ENCODE peak calls at places on chromosomes 4 and X, in ten cellular contexts. One of them, this sample, is unnamed.
A peak's percentile ranks its signal among the peaks of the same experiment; 100 is the strongest.

GRCh38 chrX:11757729-11758399 is at the start of gene MSL3:
- DNase-seq in colonic mucosa: peak; percentile 34
- DNase-seq in cardiac muscle cell: peak; percentile 83
- DNase-seq in IMR-90: peak; percentile 61
- DNase-seq in A673: peak; percentile 50
- DNase-seq in brain microvascular endothelial cell: peak; percentile 29
- DNase-seq in NB4: peak; percentile 67
- DNase-seq in tibial artery: peak; percentile 79
- DNase-seq in HCT116: no peak
- DNase-seq in foreskin fibroblast: peak; percentile 84
- DNase-seq in this sample: peak; percentile 80

GRCh38 chr4:102449751-102450352 is 51.3 kb upstream of the NFKB1 start:
- DNase-seq in colonic mucosa: peak; percentile 63
- DNase-seq in NB4: peak; percentile 67
- DNase-seq in A673: peak; percentile 78
- DNase-seq in cardiac muscle cell: peak; percentile 75
- DNase-seq in foreskin fibroblast: peak; percentile 71
- DNase-seq in HCT116: peak; percentile 42
- DNase-seq in IMR-90: peak; percentile 64
- DNase-seq in tibial artery: no peak
- DNase-seq in brain microvascular endothelial cell: peak; percentile 68
- DNase-seq in this sample: peak; percentile 78

GRCh38 chrX:129979207-129979920 is 3.1 kb upstream of the BCORL1 start:
- DNase-seq in IMR-90: no peak
- DNase-seq in foreskin fibroblast: peak; percentile 45
- DNase-seq in A673: no peak
- DNase-seq in brain microvascular endothelial cell: no peak
- DNase-seq in HCT116: no peak
- DNase-seq in tibial artery: no peak
- DNase-seq in NB4: peak; percentile 30
- DNase-seq in colonic mucosa: peak; percentile 20
- DNase-seq in cardiac muscle cell: peak; percentile 15
- DNase-seq in this sample: no peak

GRCh38 chr4:5956285-5957021 is 61.8 kb downstream of the C4orf50 start:
- DNase-seq in colonic mucosa: no peak
- DNase-seq in NB4: no peak
- DNase-seq in HCT116: no peak
- DNase-seq in IMR-90: no peak
- DNase-seq in A673: peak; percentile 67
- DNase-seq in tibial artery: no peak
- DNase-seq in foreskin fibroblast: no peak
- DNase-seq in brain microvascular endothelial cell: no peak
- DNase-seq in cardiac muscle cell: no peak
- DNase-seq in this sample: peak; percentile 20

GRCh38 chr4:139844459-139845036 is 178.9 kb downstream of the MGST2 start:
- DNase-seq in colonic mucosa: no peak
- DNase-seq in cardiac muscle cell: no peak
- DNase-seq in foreskin fibroblast: peak; percentile 46
- DNase-seq in NB4: no peak
- DNase-seq in HCT116: no peak
- DNase-seq in brain microvascular endothelial cell: no peak
- DNase-seq in tibial artery: no peak
- DNase-seq in IMR-90: no peak
- DNase-seq in A673: no peak
- DNase-seq in this sample: no peak

GRCh38 chr4:142473218-142473959 is 372.7 kb downstream of the INPP4B start:
- DNase-seq in colonic mucosa: no peak
- DNase-seq in IMR-90: no peak
- DNase-seq in HCT116: no peak
- DNase-seq in NB4: no peak
- DNase-seq in brain microvascular endothelial cell: no peak
- DNase-seq in foreskin fibroblast: no peak
- DNase-seq in tibial artery: no peak
- DNase-seq in A673: peak; percentile 12
- DNase-seq in cardiac muscle cell: no peak
- DNase-seq in this sample: peak; percentile 3

GRCh38 chr4:15186149-15186548 is 183.9 kb downstream of the CPEB2 start:
- DNase-seq in foreskin fibroblast: no peak
- DNase-seq in colonic mucosa: no peak
- DNase-seq in cardiac muscle cell: peak; percentile 19
- DNase-seq in HCT116: no peak
- DNase-seq in A673: no peak
- DNase-seq in tibial artery: no peak
- DNase-seq in NB4: no peak
- DNase-seq in IMR-90: peak; percentile 15
- DNase-seq in brain microvascular endothelial cell: peak; percentile 96
- DNase-seq in this sample: no peak

GRCh38 chrX:8430444-8430843 is 34.2 kb upstream of the VCX3B start:
- DNase-seq in HCT116: no peak
- DNase-seq in foreskin fibroblast: no peak
- DNase-seq in tibial artery: no peak
- DNase-seq in cardiac muscle cell: no peak
- DNase-seq in brain microvascular endothelial cell: no peak
- DNase-seq in A673: no peak
- DNase-seq in NB4: no peak
- DNase-seq in colonic mucosa: no peak
- DNase-seq in IMR-90: no peak
- DNase-seq in this sample: no peak

GRCh38 chrX:30779453-30780030 is 109.5 kb downstream of the TAB3 start:
- DNase-seq in A673: no peak
- DNase-seq in IMR-90: no peak
- DNase-seq in tibial artery: no peak
- DNase-seq in foreskin fibroblast: no peak
- DNase-seq in brain microvascular endothelial cell: no peak
- DNase-seq in NB4: no peak
- DNase-seq in cardiac muscle cell: no peak
- DNase-seq in colonic mucosa: no peak
- DNase-seq in HCT116: no peak
- DNase-seq in this sample: no peak

GRCh38 chr4:38686682-38687081 is 22.7 kb downstream of the KLF3 start:
- DNase-seq in NB4: no peak
- DNase-seq in foreskin fibroblast: peak; percentile 76
- DNase-seq in cardiac muscle cell: no peak
- DNase-seq in A673: no peak
- DNase-seq in IMR-90: no peak
- DNase-seq in colonic mucosa: no peak
- DNase-seq in HCT116: no peak
- DNase-seq in tibial artery: no peak
- DNase-seq in brain microvascular endothelial cell: no peak
- DNase-seq in this sample: no peak

GRCh38 chr4:156606444-156607197 is 365.0 kb downstream of the PDGFC start:
- DNase-seq in cardiac muscle cell: no peak
- DNase-seq in brain microvascular endothelial cell: peak; percentile 74
- DNase-seq in IMR-90: peak; percentile 74
- DNase-seq in colonic mucosa: no peak
- DNase-seq in NB4: no peak
- DNase-seq in A673: no peak
- DNase-seq in HCT116: no peak
- DNase-seq in foreskin fibroblast: peak; percentile 24
- DNase-seq in tibial artery: no peak
- DNase-seq in this sample: no peak

GRCh38 chr4:88756149-88756548 is 58.5 kb upstream of the NAP1L5 start:
- DNase-seq in colonic mucosa: no peak
- DNase-seq in A673: no peak
- DNase-seq in brain microvascular endothelial cell: no peak
- DNase-seq in cardiac muscle cell: no peak
- DNase-seq in HCT116: no peak
- DNase-seq in IMR-90: no peak
- DNase-seq in tibial artery: no peak
- DNase-seq in foreskin fibroblast: no peak
- DNase-seq in NB4: peak; percentile 6
- DNase-seq in this sample: no peak

GRCh38 chr4:134089885-134090284 is 111.7 kb downstream of the PABPC4L start:
- DNase-seq in tibial artery: no peak
- DNase-seq in A673: no peak
- DNase-seq in IMR-90: no peak
- DNase-seq in NB4: no peak
- DNase-seq in colonic mucosa: no peak
- DNase-seq in cardiac muscle cell: no peak
- DNase-seq in HCT116: no peak
- DNase-seq in foreskin fibroblast: no peak
- DNase-seq in brain microvascular endothelial cell: no peak
- DNase-seq in this sample: no peak

GRCh38 chr4:151408380-151408629 is 671 bp upstream of the FHIP1A start:
- DNase-seq in HCT116: no peak
- DNase-seq in IMR-90: no peak
- DNase-seq in colonic mucosa: peak; percentile 26
- DNase-seq in foreskin fibroblast: no peak
- DNase-seq in NB4: no peak
- DNase-seq in A673: no peak
- DNase-seq in brain microvascular endothelial cell: no peak
- DNase-seq in cardiac muscle cell: no peak
- DNase-seq in tibial artery: no peak
- DNase-seq in this sample: no peak

GRCh38 chrX:105051364-105051763 is 169.1 kb downstream of the TEX13A start:
- DNase-seq in NB4: no peak
- DNase-seq in cardiac muscle cell: no peak
- DNase-seq in brain microvascular endothelial cell: no peak
- DNase-seq in foreskin fibroblast: no peak
- DNase-seq in colonic mucosa: no peak
- DNase-seq in tibial artery: no peak
- DNase-seq in HCT116: no peak
- DNase-seq in A673: no peak
- DNase-seq in IMR-90: no peak
- DNase-seq in this sample: no peak

GRCh38 chrX:66766318-66766717 is 127.4 kb upstream of the EDA2R start:
- DNase-seq in brain microvascular endothelial cell: no peak
- DNase-seq in cardiac muscle cell: peak; percentile 4
- DNase-seq in NB4: no peak
- DNase-seq in foreskin fibroblast: no peak
- DNase-seq in HCT116: no peak
- DNase-seq in tibial artery: no peak
- DNase-seq in IMR-90: no peak
- DNase-seq in colonic mucosa: no peak
- DNase-seq in A673: no peak
- DNase-seq in this sample: no peak

GRCh38 chrX:66756717-66757116 is 117.8 kb upstream of the EDA2R start:
- DNase-seq in IMR-90: no peak
- DNase-seq in cardiac muscle cell: no peak
- DNase-seq in foreskin fibroblast: no peak
- DNase-seq in NB4: no peak
- DNase-seq in brain microvascular endothelial cell: no peak
- DNase-seq in colonic mucosa: no peak
- DNase-seq in HCT116: no peak
- DNase-seq in tibial artery: no peak
- DNase-seq in A673: no peak
- DNase-seq in this sample: no peak

GRCh38 chrX:66760648-66761047 is 121.8 kb upstream of the EDA2R start:
- DNase-seq in tibial artery: no peak
- DNase-seq in foreskin fibroblast: peak; percentile 10
- DNase-seq in A673: peak; percentile 5
- DNase-seq in HCT116: no peak
- DNase-seq in NB4: peak; percentile 21
- DNase-seq in colonic mucosa: no peak
- DNase-seq in brain microvascular endothelial cell: no peak
- DNase-seq in IMR-90: no peak
- DNase-seq in cardiac muscle cell: no peak
- DNase-seq in this sample: no peak
- TF ChIP-seq CTCF in tibial artery: peak; percentile 14
- TF ChIP-seq CTCF in foreskin fibroblast: no peak
- TF ChIP-seq CTCF in A673: peak; percentile 23
- TF ChIP-seq CTCF in HCT116: no peak
- TF ChIP-seq CTCF in NB4: no peak
- TF ChIP-seq CTCF in colonic mucosa: no peak
- TF ChIP-seq CTCF in brain microvascular endothelial cell: no peak
- TF ChIP-seq CTCF in IMR-90: no peak
- TF ChIP-seq CTCF in cardiac muscle cell: no peak
- TF ChIP-seq CTCF in this sample: no peak

DNA sequence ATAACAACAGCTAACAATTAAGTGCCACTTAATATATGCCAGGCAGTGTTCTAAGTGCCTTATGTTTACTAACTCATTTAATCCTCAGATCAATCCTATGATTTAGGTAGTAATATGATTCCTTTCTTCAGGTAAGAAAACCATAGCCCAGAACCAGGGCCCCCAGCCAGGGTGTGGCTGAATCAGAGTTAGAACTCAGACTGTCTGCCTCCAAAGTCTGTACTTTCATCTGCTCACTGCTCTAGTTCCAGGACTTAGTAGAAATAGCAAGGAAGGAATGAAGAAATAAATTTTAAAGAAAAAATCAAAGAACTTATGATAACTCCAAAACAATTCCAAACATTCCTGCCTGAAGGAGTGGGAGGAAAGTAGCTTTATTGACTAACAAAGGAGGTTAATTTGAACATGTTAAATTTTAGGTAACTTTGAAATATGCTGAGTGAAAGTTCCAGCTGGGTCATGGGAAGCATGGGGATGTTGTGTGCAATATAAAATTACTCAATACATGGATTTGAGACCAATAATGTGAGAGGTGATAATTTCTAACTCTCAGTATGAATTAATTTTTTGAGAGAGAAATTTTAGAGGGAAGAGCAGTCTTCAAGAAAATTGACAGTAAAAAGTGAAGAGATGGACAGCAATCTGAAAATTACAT is 8.8 kb upstream of the ADH1C start:
- DNase-seq in NB4: no peak
- DNase-seq in HCT116: no peak
- DNase-seq in cardiac muscle cell: no peak
- DNase-seq in A673: no peak
- DNase-seq in tibial artery: no peak
- DNase-seq in foreskin fibroblast: peak; percentile 8
- DNase-seq in colonic mucosa: no peak
- DNase-seq in brain microvascular endothelial cell: no peak
- DNase-seq in IMR-90: no peak
- DNase-seq in this sample: no peak
- H3K4me3 ChIP-seq in NB4: no peak overlapping the region
- H3K4me3 ChIP-seq in HCT116: no peak overlapping the region
- H3K4me3 ChIP-seq in cardiac muscle cell: no peak overlapping the region
- H3K4me3 ChIP-seq in A673: no peak overlapping the region
- H3K4me3 ChIP-seq in tibial artery: no peak overlapping the region
- H3K4me3 ChIP-seq in foreskin fibroblast: no peak overlapping the region
- H3K4me3 ChIP-seq in colonic mucosa: no peak overlapping the region
- H3K4me3 ChIP-seq in brain microvascular endothelial cell: no peak overlapping the region
- H3K4me3 ChIP-seq in IMR-90: no peak overlapping the region
- H3K4me3 ChIP-seq in this sample: no peak overlapping the region

GRCh38 chr4:76279462-76279861 is 27.1 kb upstream of the STBD1 start:
- DNase-seq in HCT116: no peak
- DNase-seq in cardiac muscle cell: no peak
- DNase-seq in NB4: no peak
- DNase-seq in IMR-90: no peak
- DNase-seq in colonic mucosa: no peak
- DNase-seq in A673: no peak
- DNase-seq in brain microvascular endothelial cell: no peak
- DNase-seq in foreskin fibroblast: no peak
- DNase-seq in tibial artery: no peak
- DNase-seq in this sample: peak; percentile 28
- TF ChIP-seq CTCF in HCT116: no peak
- TF ChIP-seq CTCF in cardiac muscle cell: no peak
- TF ChIP-seq CTCF in NB4: no peak
- TF ChIP-seq CTCF in IMR-90: no peak
- TF ChIP-seq CTCF in colonic mucosa: no peak
- TF ChIP-seq CTCF in A673: no peak
- TF ChIP-seq CTCF in brain microvascular endothelial cell: no peak
- TF ChIP-seq CTCF in foreskin fibroblast: no peak
- TF ChIP-seq CTCF in tibial artery: no peak
- TF ChIP-seq CTCF in this sample: peak; percentile 0

DNA sequence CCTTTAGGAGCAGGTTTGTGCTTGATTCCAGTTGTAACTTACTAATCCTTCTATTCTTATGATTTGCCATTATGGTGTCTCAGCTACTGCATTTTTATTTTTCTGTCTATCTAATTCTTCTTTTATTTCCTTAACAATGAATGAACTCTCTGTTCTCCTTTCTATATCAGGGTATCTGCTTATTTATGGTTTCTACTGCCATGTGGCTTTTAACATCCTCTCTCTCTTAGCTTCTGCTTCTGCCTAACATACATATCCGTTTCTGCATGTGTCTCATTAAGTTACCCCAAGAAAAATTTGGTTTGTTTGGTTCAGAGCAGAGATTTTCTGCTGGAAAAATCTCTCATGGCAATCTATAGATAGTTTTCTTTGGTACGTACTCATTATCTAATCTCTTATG is 614.4 kb downstream of the RPA4 start:
- DNase-seq in tibial artery: no peak
- DNase-seq in cardiac muscle cell: no peak
- DNase-seq in foreskin fibroblast: no peak
- DNase-seq in NB4: no peak
- DNase-seq in colonic mucosa: no peak
- DNase-seq in IMR-90: no peak
- DNase-seq in HCT116: no peak
- DNase-seq in brain microvascular endothelial cell: no peak
- DNase-seq in A673: no peak
- DNase-seq in this sample: peak; percentile 9
- H3K4me3 ChIP-seq in tibial artery: no peak overlapping the region
- H3K4me3 ChIP-seq in cardiac muscle cell: no peak overlapping the region
- H3K4me3 ChIP-seq in foreskin fibroblast: no peak overlapping the region
- H3K4me3 ChIP-seq in NB4: no peak overlapping the region
- H3K4me3 ChIP-seq in colonic mucosa: no peak overlapping the region
- H3K4me3 ChIP-seq in IMR-90: no peak overlapping the region
- H3K4me3 ChIP-seq in HCT116: no peak overlapping the region
- H3K4me3 ChIP-seq in brain microvascular endothelial cell: no peak overlapping the region
- H3K4me3 ChIP-seq in A673: no peak overlapping the region
- H3K4me3 ChIP-seq in this sample: no peak overlapping the region